ENCODE peak calls at places on chromosomes 12 and 14, in nine cellular contexts. Z is WTC11, F is H1, A is A549, P is NB4, W is endothelial cell of umbilical vein, R is SK-N-SH, N is GM12878, C is HepG2. L is an unnamed sample.

GRCh38 chr14:44168566-44168965 is 338.5 kb downstream of the FSCB start:
- DNase-seq in Z (no peak), F (no peak), A (no peak), P (no peak), W (no peak), R (no peak), N (no peak), C (no peak), L (no peak)

GRCh38 chr14:103007555-103007954 is 49.8 kb downstream of the CDC42BPB start:
- DNase-seq in Z (no peak), F (no peak), A (no peak), P (no peak), W (peak), R (no peak), N (no peak), C (no peak), L (no peak)

GRCh38 chr14:100440207-100440631 is 117.1 kb downstream of the SLC25A47 start:
- DNase-seq in Z (peak), F (peak), A (peak), P (peak), W (peak), R (peak), N (no peak), C (peak), L (no peak)

GRCh38 chr14:95442633-95443021 is 73.8 kb downstream of the SYNE3 start:
- DNase-seq in Z (peak), F (peak), A (peak), P (peak), W (peak), R (peak), N (peak), C (peak), L (peak)

GRCh38 chr14:30223966-30224365 is 296.3 kb upstream of the PRKD1 start:
- DNase-seq in Z (no peak), F (no peak), A (no peak), P (no peak), W (peak), R (no peak), N (no peak), C (no peak), L (no peak)

GRCh38 chr14:70822706-70823185 is 13.4 kb upstream of the MAP3K9 start:
- DNase-seq in Z (peak), F (peak), A (peak), P (peak), W (no peak), R (peak), N (no peak), C (no peak), L (no peak)

GRCh38 chr12:22729898-22730443 is 105.0 kb downstream of the ETNK1 start:
- DNase-seq in Z (no peak), F (no peak), A (no peak), P (peak), W (peak), R (no peak), N (no peak), C (no peak), L (no peak)

GRCh38 chr14:59482471-59483331 is 1.5 kb downstream of the L3HYPDH start:
- DNase-seq in Z (no peak), F (no peak), A (peak), P (peak), W (peak), R (no peak), N (no peak), C (peak), L (peak)

GRCh38 chr12:32997471-32997870 is 100.9 kb upstream of the PKP2 start:
- DNase-seq in Z (peak), F (no peak), A (no peak), P (no peak), W (no peak), R (no peak), N (no peak), C (no peak), L (no peak)

GRCh38 chr14:50001999-50002925 is 109.4 kb downstream of the ARF6 start:
- DNase-seq in Z (no peak), F (no peak), A (no peak), P (peak), W (no peak), R (no peak), N (peak), C (no peak), L (no peak)

GRCh38 chr14:73771848-73772705 is 57.9 kb upstream of the PNMA1 start:
- DNase-seq in Z (peak), F (peak), A (no peak), P (peak), W (peak), R (peak), N (peak), C (peak), L (no peak)

GRCh38 chr12:44433647-44434046 is 442.5 kb downstream of the NELL2 start:
- DNase-seq in Z (no peak), F (no peak), A (no peak), P (no peak), W (no peak), R (no peak), N (no peak), C (no peak), L (no peak)

GRCh38 chr12:9870311-9870866 is 1.2 kb upstream of the CLEC2B start:
- DNase-seq in Z (no peak), F (no peak), A (no peak), P (peak), W (peak), R (no peak), N (no peak), C (no peak), L (no peak)

GRCh38 chr12:128811806-128812205 is 12.0 kb downstream of the SLC15A4 start:
- DNase-seq in Z (no peak), F (no peak), A (no peak), P (no peak), W (no peak), R (no peak), N (no peak), C (no peak), L (no peak)

GRCh38 chr12:106769078-106769477 is 5.4 kb upstream of the RIC8B start:
- DNase-seq in Z (peak), F (peak), A (peak), P (no peak), W (no peak), R (no peak), N (no peak), C (peak), L (no peak)

GRCh38 chr12:53976823-53977595 is 2.3 kb upstream of the HOTAIR start:
- DNase-seq in Z (no peak), F (no peak), A (no peak), P (no peak), W (no peak), R (no peak), N (no peak), C (no peak), L (no peak)

GRCh38 chr12:54988402-54989054 is 4.0 kb upstream of the TESPA1 start:
- DNase-seq in Z (no peak), F (no peak), A (no peak), P (no peak), W (peak), R (no peak), N (no peak), C (no peak), L (no peak)

DNA sequence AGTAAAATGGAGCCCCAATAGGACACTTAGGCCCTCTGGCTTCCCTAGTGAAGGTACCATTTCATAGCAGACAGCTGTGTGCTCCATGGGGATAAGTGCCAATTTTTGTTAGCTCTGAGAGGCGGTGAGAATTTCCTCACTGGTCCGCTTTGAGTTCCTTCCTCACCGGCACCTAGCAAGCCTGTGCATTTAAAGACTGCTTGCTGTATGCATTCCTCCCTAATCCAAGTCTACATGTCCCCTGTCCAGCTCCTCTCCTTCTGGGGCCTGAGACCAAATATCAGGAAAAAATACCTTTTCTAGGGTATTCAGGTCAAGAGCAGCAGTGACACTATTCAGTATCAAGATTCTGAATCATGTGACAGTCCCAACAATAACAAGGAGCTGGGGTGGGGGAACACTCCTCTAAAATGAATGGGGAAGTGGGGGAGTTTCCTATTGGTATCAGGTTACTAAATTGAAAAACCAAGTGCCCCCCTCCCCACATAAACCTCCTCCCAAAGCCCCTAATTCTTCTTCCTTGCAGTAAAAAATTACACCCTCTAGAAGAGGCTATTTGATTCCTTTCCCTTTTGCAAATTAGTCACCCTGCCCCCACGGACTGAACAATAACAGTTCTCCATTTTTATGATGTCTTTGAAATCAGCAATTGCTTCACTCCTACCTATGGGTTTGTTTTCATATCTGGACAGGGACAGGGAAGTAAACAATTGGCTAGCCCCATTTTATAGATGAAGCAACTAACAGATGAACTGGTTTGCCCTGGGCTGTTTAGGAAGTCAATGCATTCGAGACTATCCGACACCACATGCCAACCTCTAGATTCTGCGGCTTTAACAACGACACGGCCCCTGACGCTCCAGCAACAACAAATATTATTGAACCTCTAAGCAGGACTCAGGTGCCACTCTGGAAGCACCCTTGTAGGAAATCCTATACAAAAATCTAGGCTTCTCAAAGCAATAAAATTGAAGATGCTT is 28.9 kb downstream of the BCL11B start:
- DNase-seq in Z (no peak), F (no peak), A (no peak), P (peak), W (no peak), R (no peak), N (no peak), C (no peak), L (no peak)
- TF ChIP-seq MAX in Z (no peak), F (no peak), A (no peak), P (no peak), W (no peak), R (no peak), N (no peak), C (no peak), L (no peak)

GRCh38 chr12:46154221-46154975 is 114.4 kb downstream of the SLC38A1 start:
- DNase-seq in Z (no peak), F (no peak), A (peak), P (no peak), W (peak), R (no peak), N (no peak), C (no peak), L (peak)
- TF ChIP-seq MAX in Z (no peak), F (no peak), A (no peak), P (no peak), W (no peak), R (no peak), N (no peak), C (no peak), L (no peak)

DNA sequence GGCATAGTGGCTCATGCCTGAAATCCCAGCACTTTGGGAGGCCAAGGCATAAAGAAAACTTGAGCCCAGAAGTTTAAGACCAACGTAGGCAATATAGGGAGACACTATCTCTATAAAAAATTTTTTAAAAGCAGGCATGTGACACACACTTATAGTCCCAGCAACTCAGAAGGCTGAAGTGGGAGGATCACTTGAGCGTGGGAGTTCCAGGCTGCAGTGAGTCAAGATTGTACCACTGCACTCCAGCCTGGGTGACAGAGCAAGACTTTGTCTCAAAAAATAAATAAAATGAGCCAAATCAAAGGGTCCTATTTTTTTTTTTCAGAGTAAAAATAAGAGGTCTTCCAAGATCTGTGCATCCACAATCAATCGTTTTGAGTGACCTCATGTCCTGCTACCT is 237.6 kb downstream of the SLC16A7 start:
- DNase-seq in Z (no peak), F (no peak), A (no peak), P (peak), W (no peak), R (no peak), N (no peak), C (no peak), L (no peak)
- TF ChIP-seq MAX in Z (no peak), F (no peak), A (no peak), P (no peak), W (no peak), R (no peak), N (no peak), C (no peak), L (no peak)

DNA sequence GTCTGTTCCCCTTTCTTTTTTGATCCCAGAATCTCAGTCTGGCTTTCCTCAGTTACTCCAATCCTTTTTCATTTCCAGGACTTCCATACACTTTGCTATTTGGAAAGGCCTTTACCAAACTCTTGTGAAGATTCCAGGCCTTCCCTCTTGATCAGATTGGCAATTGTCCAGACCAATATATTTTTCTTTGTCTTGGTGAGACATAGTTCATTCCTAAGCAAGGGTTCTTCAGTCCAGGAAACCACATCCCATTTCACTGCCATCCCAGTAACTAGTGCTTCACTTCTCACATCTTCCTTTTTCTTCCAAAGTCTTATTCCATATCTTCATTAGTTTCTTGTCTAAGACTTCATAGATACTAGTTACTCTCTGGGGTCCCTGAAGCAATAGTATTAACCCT is 2.1 kb upstream of the PTPRQ start:
- DNase-seq in Z (no peak), F (no peak), A (no peak), P (no peak), W (peak), R (no peak), N (no peak), C (no peak), L (no peak)
- TF ChIP-seq MAX in Z (no peak), F (no peak), A (no peak), P (no peak), W (no peak), R (no peak), N (no peak), C (no peak), L (no peak)

GRCh38 chr12:70880744-70881143 is 39.8 kb downstream of the PTPRR start:
- DNase-seq in Z (no peak), F (no peak), A (no peak), P (no peak), W (no peak), R (no peak), N (no peak), C (no peak), L (no peak)

GRCh38 chr12:70883855-70884254 is 36.7 kb downstream of the PTPRR start:
- DNase-seq in Z (no peak), F (no peak), A (no peak), P (no peak), W (no peak), R (peak), N (no peak), C (no peak), L (no peak)

GRCh38 chr12:70891059-70891632 is 29.4 kb downstream of the PTPRR start:
- DNase-seq in Z (no peak), F (no peak), A (no peak), P (no peak), W (no peak), R (no peak), N (no peak), C (no peak), L (no peak)

GRCh38 chr12:70885952-70886351 is 34.6 kb downstream of the PTPRR start:
- DNase-seq in Z (no peak), F (no peak), A (no peak), P (no peak), W (no peak), R (no peak), N (no peak), C (no peak), L (no peak)
- TF ChIP-seq MAX in Z (no peak), F (no peak), A (no peak), P (no peak), W (no peak), R (no peak), N (no peak), C (no peak), L (no peak)

DNA sequence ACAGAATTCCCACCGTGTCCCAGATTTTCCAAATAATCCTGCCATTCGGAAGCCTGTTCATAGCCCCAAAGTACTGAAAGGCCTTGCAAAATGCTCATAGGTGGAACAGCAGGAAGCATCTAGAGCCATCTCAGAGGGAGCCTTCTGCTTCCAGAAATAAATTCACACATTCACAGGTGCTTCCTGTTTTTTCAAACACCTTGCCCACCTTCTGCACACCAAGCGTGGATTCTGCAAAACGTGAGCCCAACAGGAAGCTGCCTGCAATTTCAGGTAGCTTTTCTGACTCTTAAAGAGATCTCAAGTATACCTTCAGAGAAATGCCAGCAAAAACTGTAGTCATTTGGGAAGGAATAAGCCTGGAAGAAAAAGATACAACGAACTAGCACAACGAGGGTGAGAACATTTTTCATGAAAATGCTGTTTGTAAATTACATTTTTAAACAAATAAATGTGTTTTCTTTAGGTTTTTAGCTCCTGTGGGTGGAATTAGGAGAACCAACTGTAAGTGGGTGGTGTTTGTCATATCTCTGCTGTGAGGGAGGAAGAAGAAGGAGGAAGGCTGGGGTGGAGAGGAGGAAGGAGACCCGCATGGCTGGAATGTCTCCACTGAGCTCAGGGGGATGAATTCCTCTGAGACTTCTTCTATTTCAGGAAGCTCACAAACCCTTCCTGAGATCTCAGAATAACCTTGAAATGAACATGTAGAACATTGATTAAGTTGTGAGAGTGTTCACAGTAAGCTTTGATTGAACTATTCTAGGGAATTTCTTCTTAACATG is at the start of gene IFNG-AS1:
- DNase-seq in Z (no peak), F (no peak), A (no peak), P (no peak), W (no peak), R (no peak), N (peak), C (no peak), L (no peak)
- TF ChIP-seq MAX in Z (no peak), F (no peak), A (no peak), P (no peak), W (no peak), R (no peak), N (no peak), C (no peak), L (no peak)

L was measured in HCT116.